ENCODE peak calls at places on chromosomes 6 and 20, in seven cellular contexts. One of them, this sample, is unnamed.

GRCh38 chr20:6838181-6838826 is 70.8 kb downstream of the BMP2 start:
- DNase-seq in cardiac fibroblast: no peak
- DNase-seq in H9: no peak
- DNase-seq in LNCaP clone FGC: no peak
- DNase-seq in GM12865: peak; percentile 16
- DNase-seq in left ventricle myocardium inferior: no peak
- DNase-seq in fibroblast of lung: no peak
- DNase-seq in this sample: no peak

GRCh38 chr6:33886673-33887144 is 82.9 kb upstream of the MLN start:
- DNase-seq in cardiac fibroblast: peak; percentile 82
- DNase-seq in H9: no peak
- DNase-seq in LNCaP clone FGC: no peak
- DNase-seq in GM12865: no peak
- DNase-seq in left ventricle myocardium inferior: peak; percentile 77
- DNase-seq in fibroblast of lung: peak; percentile 38
- DNase-seq in this sample: no peak

GRCh38 chr20:63288581-63289251 is 4.3 kb upstream of the COL20A1 start:
- DNase-seq in cardiac fibroblast: no peak
- DNase-seq in H9: no peak
- DNase-seq in LNCaP clone FGC: no peak
- DNase-seq in GM12865: no peak
- DNase-seq in left ventricle myocardium inferior: no peak
- DNase-seq in fibroblast of lung: no peak
- DNase-seq in this sample: no peak

GRCh38 chr6:41705329-41705995 is 29.9 kb downstream of the TFEB start:
- DNase-seq in cardiac fibroblast: no peak
- DNase-seq in H9: no peak
- DNase-seq in LNCaP clone FGC: no peak
- DNase-seq in GM12865: no peak
- DNase-seq in left ventricle myocardium inferior: no peak
- DNase-seq in fibroblast of lung: no peak
- DNase-seq in this sample: no peak

GRCh38 chr6:159595173-159595572 is 97.9 kb downstream of the SOD2 start:
- DNase-seq in cardiac fibroblast: peak; percentile 67
- DNase-seq in H9: no peak
- DNase-seq in LNCaP clone FGC: no peak
- DNase-seq in GM12865: no peak
- DNase-seq in left ventricle myocardium inferior: no peak
- DNase-seq in fibroblast of lung: peak; percentile 59
- DNase-seq in this sample: no peak

GRCh38 chr6:157233686-157234085 is 89.6 kb downstream of the TMEM242 start:
- DNase-seq in cardiac fibroblast: no peak
- DNase-seq in H9: no peak
- DNase-seq in LNCaP clone FGC: no peak
- DNase-seq in GM12865: no peak
- DNase-seq in left ventricle myocardium inferior: no peak
- DNase-seq in fibroblast of lung: no peak
- DNase-seq in this sample: no peak

GRCh38 chr6:48068326-48069191 is 42.4 kb downstream of the PTCHD4 start:
- DNase-seq in cardiac fibroblast: no peak
- DNase-seq in H9: peak; percentile 46
- DNase-seq in LNCaP clone FGC: no peak
- DNase-seq in GM12865: no peak
- DNase-seq in left ventricle myocardium inferior: no peak
- DNase-seq in fibroblast of lung: peak; percentile 23
- DNase-seq in this sample: no peak

GRCh38 chr6:152313542-152314482 is 323.4 kb downstream of the SYNE1 start:
- DNase-seq in cardiac fibroblast: peak; percentile 77
- DNase-seq in H9: no peak
- DNase-seq in LNCaP clone FGC: no peak
- DNase-seq in GM12865: no peak
- DNase-seq in left ventricle myocardium inferior: no peak
- DNase-seq in fibroblast of lung: peak; percentile 79
- DNase-seq in this sample: no peak

GRCh38 chr6:85193339-85193738 is 256.5 kb upstream of the NT5E start:
- DNase-seq in cardiac fibroblast: no peak
- DNase-seq in H9: no peak
- DNase-seq in LNCaP clone FGC: no peak
- DNase-seq in GM12865: no peak
- DNase-seq in left ventricle myocardium inferior: no peak
- DNase-seq in fibroblast of lung: no peak
- DNase-seq in this sample: no peak

GRCh38 chr6:151307501-151307900 is 67.7 kb downstream of the AKAP12 start:
- DNase-seq in cardiac fibroblast: no peak
- DNase-seq in H9: no peak
- DNase-seq in LNCaP clone FGC: no peak
- DNase-seq in GM12865: no peak
- DNase-seq in left ventricle myocardium inferior: no peak
- DNase-seq in fibroblast of lung: no peak
- DNase-seq in this sample: no peak

GRCh38 chr20:17890330-17890729 is 78.3 kb downstream of the SNX5 start:
- DNase-seq in cardiac fibroblast: no peak
- DNase-seq in H9: no peak
- DNase-seq in LNCaP clone FGC: no peak
- DNase-seq in GM12865: no peak
- DNase-seq in left ventricle myocardium inferior: no peak
- DNase-seq in fibroblast of lung: no peak
- DNase-seq in this sample: no peak

GRCh38 chr6:141986457-141986856 is 146.3 kb upstream of the GJE1 start:
- DNase-seq in cardiac fibroblast: no peak
- DNase-seq in H9: no peak
- DNase-seq in LNCaP clone FGC: no peak
- DNase-seq in GM12865: no peak
- DNase-seq in left ventricle myocardium inferior: no peak
- DNase-seq in fibroblast of lung: peak; percentile 5
- DNase-seq in this sample: no peak

GRCh38 chr20:54433653-54434052 is 41.7 kb upstream of the DOK5 start:
- DNase-seq in cardiac fibroblast: no peak
- DNase-seq in H9: no peak
- DNase-seq in LNCaP clone FGC: peak; percentile 28
- DNase-seq in GM12865: no peak
- DNase-seq in left ventricle myocardium inferior: no peak
- DNase-seq in fibroblast of lung: no peak
- DNase-seq in this sample: no peak

GRCh38 chr6:165178056-165178455 is 131.3 kb downstream of the C6orf118 start:
- DNase-seq in cardiac fibroblast: peak; percentile 61
- DNase-seq in H9: no peak
- DNase-seq in LNCaP clone FGC: no peak
- DNase-seq in GM12865: no peak
- DNase-seq in left ventricle myocardium inferior: no peak
- DNase-seq in fibroblast of lung: peak; percentile 59
- DNase-seq in this sample: no peak

GRCh38 chr6:148269386-148269785 is 73.3 kb upstream of the SASH1 start:
- DNase-seq in cardiac fibroblast: no peak
- DNase-seq in H9: no peak
- DNase-seq in LNCaP clone FGC: no peak
- DNase-seq in GM12865: no peak
- DNase-seq in left ventricle myocardium inferior: no peak
- DNase-seq in fibroblast of lung: no peak
- DNase-seq in this sample: peak; percentile 8

GRCh38 chr20:38585404-38586180 is 4.6 kb downstream of the ADIG start:
- DNase-seq in cardiac fibroblast: no peak
- DNase-seq in H9: no peak
- DNase-seq in LNCaP clone FGC: peak; percentile 59
- DNase-seq in GM12865: no peak
- DNase-seq in left ventricle myocardium inferior: no peak
- DNase-seq in fibroblast of lung: no peak
- DNase-seq in this sample: no peak

GRCh38 chr20:20956586-20956985 is 149.6 kb downstream of the LINC00237 start:
- DNase-seq in cardiac fibroblast: no peak
- DNase-seq in H9: no peak
- DNase-seq in LNCaP clone FGC: no peak
- DNase-seq in GM12865: no peak
- DNase-seq in left ventricle myocardium inferior: no peak
- DNase-seq in fibroblast of lung: no peak
- DNase-seq in this sample: no peak

GRCh38 chr6:36780517-36781210 is 58.6 kb downstream of the CPNE5 start:
- DNase-seq in cardiac fibroblast: no peak
- DNase-seq in H9: no peak
- DNase-seq in LNCaP clone FGC: no peak
- DNase-seq in GM12865: no peak
- DNase-seq in left ventricle myocardium inferior: no peak
- DNase-seq in fibroblast of lung: no peak
- DNase-seq in this sample: no peak

GRCh38 chr6:57102976-57103375 is 13.0 kb downstream of the ZNF451 start:
- DNase-seq in cardiac fibroblast: no peak
- DNase-seq in H9: no peak
- DNase-seq in LNCaP clone FGC: no peak
- DNase-seq in GM12865: no peak
- DNase-seq in left ventricle myocardium inferior: no peak
- DNase-seq in fibroblast of lung: peak; percentile 24
- DNase-seq in this sample: no peak
- TF ChIP-seq CTCF in cardiac fibroblast: no peak
- TF ChIP-seq CTCF in H9: no peak
- TF ChIP-seq CTCF in LNCaP clone FGC: no peak
- TF ChIP-seq CTCF in GM12865: no peak
- TF ChIP-seq CTCF in left ventricle myocardium inferior: no peak
- TF ChIP-seq CTCF in fibroblast of lung: no peak
- TF ChIP-seq CTCF in this sample: no peak

GRCh38 chr6:108175592-108176279 is 9.9 kb downstream of the NR2E1 start:
- DNase-seq in cardiac fibroblast: no peak
- DNase-seq in H9: peak; percentile 61
- DNase-seq in LNCaP clone FGC: no peak
- DNase-seq in GM12865: no peak
- DNase-seq in left ventricle myocardium inferior: no peak
- DNase-seq in fibroblast of lung: no peak
- DNase-seq in this sample: peak; percentile 67
- TF ChIP-seq CTCF in cardiac fibroblast: no peak
- TF ChIP-seq CTCF in H9: peak; percentile 65
- TF ChIP-seq CTCF in LNCaP clone FGC: no peak
- TF ChIP-seq CTCF in GM12865: peak; percentile 35
- TF ChIP-seq CTCF in left ventricle myocardium inferior: no peak
- TF ChIP-seq CTCF in fibroblast of lung: no peak
- TF ChIP-seq CTCF in this sample: peak; percentile 20

GRCh38 chr20:51309128-51309527 is 233.4 kb downstream of the NFATC2 start:
- DNase-seq in cardiac fibroblast: no peak
- DNase-seq in H9: no peak
- DNase-seq in LNCaP clone FGC: no peak
- DNase-seq in GM12865: no peak
- DNase-seq in left ventricle myocardium inferior: no peak
- DNase-seq in fibroblast of lung: no peak
- DNase-seq in this sample: no peak

GRCh38 chr20:51305316-51306052 is 237.0 kb downstream of the NFATC2 start:
- DNase-seq in cardiac fibroblast: no peak
- DNase-seq in H9: peak; percentile 62
- DNase-seq in LNCaP clone FGC: no peak
- DNase-seq in GM12865: no peak
- DNase-seq in left ventricle myocardium inferior: no peak
- DNase-seq in fibroblast of lung: no peak
- DNase-seq in this sample: no peak

GRCh38 chr20:51303731-51304670 is 238.5 kb downstream of the NFATC2 start:
- DNase-seq in cardiac fibroblast: no peak
- DNase-seq in H9: no peak
- DNase-seq in LNCaP clone FGC: no peak
- DNase-seq in GM12865: no peak
- DNase-seq in left ventricle myocardium inferior: no peak
- DNase-seq in fibroblast of lung: no peak
- DNase-seq in this sample: no peak

GRCh38 chr20:51306081-51306480 is 236.4 kb downstream of the NFATC2 start:
- DNase-seq in cardiac fibroblast: no peak
- DNase-seq in H9: peak; percentile 51
- DNase-seq in LNCaP clone FGC: no peak
- DNase-seq in GM12865: no peak
- DNase-seq in left ventricle myocardium inferior: no peak
- DNase-seq in fibroblast of lung: no peak
- DNase-seq in this sample: no peak

DNA sequence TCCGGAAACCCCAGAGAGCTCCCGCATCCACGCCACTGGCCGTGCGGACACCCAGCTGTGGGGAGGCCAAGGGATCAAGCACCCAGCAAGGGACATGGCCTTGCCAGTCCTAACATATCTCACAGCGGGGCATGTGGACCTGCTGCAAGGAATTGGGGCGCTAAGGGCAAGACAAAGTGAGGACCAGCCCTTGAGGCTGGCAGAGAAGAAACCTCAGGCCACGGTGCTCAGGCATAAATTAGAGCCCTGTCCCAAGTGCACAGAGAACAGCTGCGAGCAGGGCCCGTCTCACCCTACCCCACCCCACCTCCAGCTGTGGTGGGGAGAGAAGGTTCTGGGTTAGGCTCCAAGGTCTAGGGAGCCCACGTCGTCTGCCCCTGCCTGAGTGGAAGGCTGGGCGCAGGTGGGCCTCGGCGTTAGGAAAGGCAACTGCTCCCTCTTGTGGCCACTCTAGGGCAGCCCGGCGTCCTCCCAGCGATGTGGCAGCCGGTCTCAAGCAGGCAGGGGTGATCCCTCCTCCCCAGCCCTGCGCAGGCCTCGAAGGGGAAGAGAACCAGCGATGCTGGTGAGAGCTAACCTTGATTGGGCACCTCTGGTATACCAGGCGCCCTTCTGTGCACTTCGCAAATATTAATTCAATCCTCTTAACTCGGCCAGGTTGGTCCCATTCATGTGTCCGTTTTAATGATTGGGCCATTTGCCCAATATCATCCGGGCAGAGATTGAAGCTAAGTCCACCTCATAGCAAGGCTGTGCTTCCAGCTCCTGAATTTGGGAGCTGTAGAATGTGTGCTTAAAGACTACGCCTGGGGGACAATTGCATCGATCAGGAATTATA is 235.8 kb downstream of the NFATC2 start:
- DNase-seq in cardiac fibroblast: peak; percentile 76
- DNase-seq in H9: peak; percentile 91
- DNase-seq in LNCaP clone FGC: no peak
- DNase-seq in GM12865: peak; percentile 73
- DNase-seq in left ventricle myocardium inferior: peak; percentile 65
- DNase-seq in fibroblast of lung: peak; percentile 57
- DNase-seq in this sample: peak; percentile 91
- TF ChIP-seq CTCF in cardiac fibroblast: peak; percentile 85
- TF ChIP-seq CTCF in H9: peak; percentile 98
- TF ChIP-seq CTCF in LNCaP clone FGC: peak; percentile 99
- TF ChIP-seq CTCF in GM12865: peak; percentile 92
- TF ChIP-seq CTCF in left ventricle myocardium inferior: peak; percentile 96
- TF ChIP-seq CTCF in fibroblast of lung: peak; percentile 85
- TF ChIP-seq CTCF in this sample: peak; percentile 98

DNA sequence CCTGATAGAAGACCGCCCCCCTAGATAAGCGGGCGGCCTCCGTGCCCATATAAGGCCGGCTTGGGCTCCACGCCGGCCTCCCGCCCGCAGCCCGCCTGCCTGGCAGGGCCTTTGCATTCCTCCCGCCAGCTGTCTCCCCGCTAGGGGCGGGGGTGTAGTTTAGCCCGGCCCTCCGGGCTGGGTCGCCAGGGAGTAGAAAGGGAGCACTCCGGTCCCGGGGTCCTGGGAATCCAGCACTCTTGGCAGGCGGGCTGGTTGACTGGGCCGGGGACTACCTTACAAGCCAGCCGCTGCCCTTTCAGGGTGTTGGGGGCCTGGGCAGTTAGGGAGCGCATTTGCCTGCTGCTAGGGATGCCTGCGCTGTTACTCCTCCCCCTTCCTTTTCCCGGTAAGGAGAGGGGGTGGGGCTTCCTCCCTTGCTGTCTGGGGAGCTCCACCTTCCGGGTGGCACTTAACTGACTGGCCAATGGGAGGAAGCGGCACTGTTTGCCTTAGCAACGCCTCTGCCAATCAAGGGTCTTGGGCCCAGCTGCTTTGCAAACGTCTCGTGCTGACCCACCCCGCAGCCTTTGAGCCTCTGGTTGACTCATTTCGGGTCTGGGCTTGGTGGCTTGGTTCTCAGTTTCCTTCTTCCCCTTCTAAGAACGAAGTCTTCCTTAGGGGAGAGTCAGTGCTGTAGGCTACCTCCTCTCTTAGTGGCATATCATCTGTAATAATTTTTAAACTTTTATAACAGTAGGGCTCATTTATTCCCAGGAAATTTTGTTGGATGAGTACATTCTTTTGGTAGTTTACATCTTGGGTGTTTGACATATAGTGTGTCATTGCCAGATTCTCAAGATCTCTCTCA is 3.4 kb downstream of the SRF start:
- DNase-seq in cardiac fibroblast: peak; percentile 99
- DNase-seq in H9: peak; percentile 99
- DNase-seq in LNCaP clone FGC: peak; percentile 95
- DNase-seq in GM12865: peak; percentile 99
- DNase-seq in left ventricle myocardium inferior: peak; percentile 95
- DNase-seq in fibroblast of lung: peak; percentile 99
- DNase-seq in this sample: peak; percentile 98
- TF ChIP-seq CTCF in cardiac fibroblast: peak; percentile 16
- TF ChIP-seq CTCF in H9: no peak
- TF ChIP-seq CTCF in LNCaP clone FGC: no peak
- TF ChIP-seq CTCF in GM12865: no peak
- TF ChIP-seq CTCF in left ventricle myocardium inferior: peak; percentile 45
- TF ChIP-seq CTCF in fibroblast of lung: no peak
- TF ChIP-seq CTCF in this sample: peak; percentile 30

This sample was measured in osteocyte.